ENCODE peak calls at places on chromosome 22, in four cellular contexts. R is bronchial epithelial cell, Q is astrocyte of the spinal cord, W is skeletal muscle cell. Z is an unnamed sample.

GRCh38 chr22:42752912-42753311 is 32.2 kb upstream of the A4GALT start:
- DNase-seq in R (no peak), Q (no peak), W (no peak), Z (peak)

GRCh38 chr22:29202231-29203192 is 3.2 kb upstream of the EMID1 start:
- DNase-seq in R (peak), Q (peak), W (no peak), Z (peak)

GRCh38 chr22:41904450-41905410 is 10.1 kb downstream of the SHISA8 start:
- DNase-seq in R (no peak), Q (no peak), W (no peak), Z (no peak)

GRCh38 chr22:49827853-49828598 is at the start of gene BRD1:
- DNase-seq in R (no peak), Q (peak), W (no peak), Z (peak)

GRCh38 chr22:37533995-37534394 is 14.8 kb upstream of the CARD10 start:
- DNase-seq in R (peak), Q (peak), W (no peak), Z (no peak)

GRCh38 chr22:48753381-48753730 is 1074.3 kb downstream of the BRD1 start:
- DNase-seq in R (no peak), Q (no peak), W (no peak), Z (no peak)

GRCh38 chr22:41654322-41654721 is 33.2 kb downstream of the XRCC6 start:
- DNase-seq in R (no peak), Q (no peak), W (no peak), Z (no peak)

GRCh38 chr22:35783943-35784614 is 66.4 kb downstream of the APOL5 start:
- DNase-seq in R (peak), Q (peak), W (peak), Z (no peak)

GRCh38 chr22:40607506-40607905 is 29.0 kb downstream of the MRTFA start:
- DNase-seq in R (no peak), Q (no peak), W (no peak), Z (no peak)

GRCh38 chr22:50183141-50183971 is 2.4 kb upstream of the TRABD start:
- DNase-seq in R (no peak), Q (no peak), W (no peak), Z (no peak)

DNA sequence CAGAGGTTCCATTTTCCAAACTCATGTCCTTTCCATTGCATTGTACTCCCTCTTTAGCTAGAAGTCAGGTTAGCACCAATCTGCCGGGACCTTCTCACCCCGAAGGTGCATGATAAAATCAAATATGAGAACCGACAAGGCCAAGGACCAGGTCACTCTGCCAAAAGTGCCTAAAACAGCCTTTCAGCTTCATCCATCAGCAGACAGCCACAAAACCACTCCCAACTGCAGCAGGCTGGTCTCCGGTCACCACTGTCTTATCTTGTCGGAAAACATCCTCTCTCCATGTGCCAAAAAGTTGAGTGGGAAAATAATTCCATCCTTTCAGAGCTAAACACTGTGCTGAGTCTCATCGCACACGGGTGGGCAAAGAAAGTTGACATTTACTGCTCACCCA is 1.4 kb downstream of the PI4KA start:
- DNase-seq in R (no peak), Q (no peak), W (no peak), Z (no peak)
- H3K4me3 ChIP-seq in R (no peak), Q (peak), W (peak), Z (no peak)

DNA sequence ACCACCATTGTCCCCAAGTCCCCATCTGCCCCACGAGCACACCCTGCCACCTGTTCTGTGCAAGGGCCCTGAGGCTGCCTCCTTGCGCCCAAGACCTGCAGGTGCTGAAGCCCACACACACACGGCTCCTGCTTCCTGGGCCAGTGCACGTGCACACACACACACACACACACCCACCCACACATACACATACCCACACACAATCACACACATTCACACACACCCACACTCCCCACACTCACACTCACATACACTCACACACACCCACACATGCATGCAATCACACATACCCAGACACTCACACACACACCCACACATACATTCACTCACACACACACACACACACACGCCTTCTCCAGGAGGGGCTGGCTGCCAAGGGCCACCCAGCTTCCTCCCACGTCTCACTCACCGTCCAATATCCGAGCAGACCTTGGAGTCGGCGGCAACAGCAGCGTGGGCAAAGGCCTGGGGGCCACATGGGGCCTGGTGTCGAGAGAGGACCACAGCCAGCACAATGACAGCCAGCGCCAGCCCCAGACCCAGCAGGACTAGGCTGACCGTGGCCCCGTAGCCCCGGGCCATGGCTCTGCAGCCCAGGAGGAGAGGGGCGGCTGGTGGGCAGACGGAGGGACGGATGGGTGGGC is 616 bp downstream of the GGT5 start:
- DNase-seq in R (no peak), Q (peak), W (peak), Z (peak)
- H3K4me3 ChIP-seq in R (no peak), Q (peak), W (peak), Z (no peak)

DNA sequence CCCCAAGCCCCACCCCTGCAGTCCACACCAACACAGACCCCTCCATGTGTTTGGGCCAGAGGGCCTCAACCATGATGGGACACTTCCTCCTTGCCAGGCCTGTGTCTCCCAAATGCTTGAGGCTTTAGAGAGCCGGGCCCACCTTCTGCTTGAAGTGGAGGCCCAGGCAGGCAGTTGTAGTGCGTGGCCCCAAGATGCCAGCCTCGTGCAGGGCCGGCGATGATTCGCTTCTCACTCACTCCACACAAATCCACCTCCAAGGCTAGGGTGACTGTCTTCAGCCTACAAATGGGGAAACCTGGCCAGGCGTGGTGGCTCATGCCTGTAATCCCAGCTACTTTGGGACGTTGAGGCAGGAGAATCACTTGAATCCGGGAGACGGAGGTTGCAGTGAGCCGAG is 5.7 kb downstream of the PRR5 start:
- DNase-seq in R (peak), Q (no peak), W (no peak), Z (no peak)
- H3K4me3 ChIP-seq in R (no peak), Q (no peak), W (no peak), Z (no peak)

DNA sequence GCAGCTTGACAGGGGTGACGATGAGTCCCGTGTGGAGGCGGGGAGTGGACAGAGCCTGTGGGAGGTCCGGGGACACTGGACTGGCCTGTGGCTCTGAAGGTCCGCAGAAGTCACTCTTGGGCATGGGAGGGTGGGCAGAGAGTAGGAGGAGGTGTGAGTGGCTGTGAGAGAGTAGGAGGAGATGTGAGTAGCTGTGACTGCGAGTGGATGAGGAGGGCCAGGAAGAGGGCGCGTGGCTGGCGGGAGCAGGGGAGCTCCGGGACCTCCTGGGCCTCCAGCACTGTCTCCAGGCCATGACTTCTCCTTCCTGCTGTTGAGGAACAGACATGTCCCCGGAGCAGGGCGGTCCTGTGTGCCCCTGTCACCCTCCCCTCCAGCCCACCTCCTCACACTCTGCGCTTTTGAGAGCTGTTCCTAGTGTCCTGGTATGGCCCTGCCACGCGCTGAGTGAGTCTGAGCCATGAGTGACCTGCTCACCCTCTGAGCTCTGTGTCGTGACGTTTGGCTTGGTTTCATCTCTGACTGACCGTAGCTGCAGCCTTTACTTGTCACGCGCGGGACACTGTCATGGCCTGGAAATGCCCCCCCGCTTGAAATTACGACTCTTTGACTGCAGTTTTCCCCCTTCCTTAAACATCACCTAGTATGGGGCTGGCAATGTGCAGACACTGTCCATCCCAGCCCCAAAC is 391.5 kb downstream of the TBC1D22A start:
- DNase-seq in R (no peak), Q (no peak), W (no peak), Z (no peak)
- H3K4me3 ChIP-seq in R (no peak), Q (no peak), W (no peak), Z (no peak)

GRCh38 chr22:23293720-23294119 is 113.4 kb downstream of the BCR start:
- DNase-seq in R (no peak), Q (no peak), W (no peak), Z (no peak)
- H3K4me3 ChIP-seq in R (no peak), Q (no peak), W (no peak), Z (no peak)

GRCh38 chr22:46187862-46188261 is 37.5 kb downstream of the PPARA start:
- DNase-seq in R (no peak), Q (no peak), W (no peak), Z (no peak)
- H3K4me3 ChIP-seq in R (no peak), Q (no peak), W (no peak), Z (no peak)

DNA sequence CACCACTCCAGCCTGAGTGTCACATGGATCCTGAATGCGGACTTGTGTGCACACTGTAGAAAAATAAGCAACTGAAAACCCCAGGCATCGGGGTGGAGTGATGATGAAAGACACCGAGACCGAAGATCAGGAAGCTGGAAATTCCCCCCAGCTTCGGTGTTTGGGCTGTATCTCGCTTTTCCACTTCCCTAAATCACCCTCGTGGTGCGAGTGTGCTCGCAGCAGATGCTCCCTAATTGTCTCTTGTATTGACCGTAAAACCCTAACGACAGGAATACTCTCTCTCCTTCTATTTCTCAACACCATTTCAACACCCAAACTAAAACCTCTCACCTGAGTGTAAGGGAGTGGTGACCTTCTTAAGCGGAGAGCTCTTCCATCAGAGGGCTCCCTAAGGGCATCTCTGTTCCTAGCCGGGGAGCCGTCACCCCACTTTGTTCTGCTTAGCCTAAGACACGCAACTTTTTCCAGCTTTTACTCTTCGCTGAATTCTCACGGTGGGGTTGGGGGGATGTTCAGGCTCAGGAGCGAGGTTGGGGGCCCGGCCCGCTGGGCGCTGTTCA is 637 bp upstream of the GRK3 start:
- DNase-seq in R (peak), Q (no peak), W (no peak), Z (peak)
- H3K4me3 ChIP-seq in R (peak), Q (peak), W (peak), Z (peak)

DNA sequence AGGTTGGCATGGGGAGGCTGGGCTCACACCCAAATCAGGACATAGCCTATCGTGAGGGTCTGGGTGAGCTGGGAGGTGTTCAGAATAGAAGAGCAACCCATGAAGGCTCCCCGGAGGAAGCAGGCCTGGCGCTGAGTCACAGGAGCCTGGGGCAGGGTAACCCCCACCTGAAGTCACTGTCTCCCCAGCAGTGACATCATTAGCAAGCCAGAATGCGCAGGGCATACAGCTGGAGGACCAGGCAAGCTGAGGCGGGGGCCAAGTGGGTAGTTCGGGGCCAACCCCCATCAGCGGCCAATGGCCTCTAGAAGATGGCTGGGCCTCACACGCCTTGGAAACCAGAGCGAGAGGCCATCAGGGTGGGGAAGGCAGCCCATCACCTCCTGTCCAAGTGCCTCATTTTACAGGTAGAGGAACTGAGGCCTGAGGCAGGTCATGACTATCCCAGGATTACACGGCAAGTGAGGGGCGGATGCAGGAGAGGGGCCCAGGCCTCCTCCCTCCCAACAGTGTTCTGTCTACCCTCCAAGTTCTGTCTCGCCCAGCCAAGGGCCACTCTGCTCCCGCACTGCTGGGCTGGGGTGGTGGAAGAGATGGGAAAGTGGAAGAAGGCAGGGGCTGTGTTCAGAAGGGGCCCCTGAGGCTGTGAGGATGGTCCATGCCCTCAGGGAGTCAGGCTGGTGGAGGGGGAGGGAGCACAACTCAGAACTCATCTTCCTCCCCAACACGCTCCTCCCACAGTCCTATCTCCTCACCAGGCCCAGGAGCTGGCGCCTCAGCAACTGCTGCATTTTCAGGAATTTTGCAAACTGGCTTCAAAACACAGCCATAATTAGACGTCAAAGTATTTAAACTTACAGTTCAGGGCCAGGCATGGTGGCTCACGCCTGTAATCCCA is 24.6 kb downstream of the RPL3 start:
- DNase-seq in R (no peak), Q (no peak), W (no peak), Z (peak)
- H3K4me3 ChIP-seq in R (no peak), Q (no peak), W (no peak), Z (no peak)